ENCODE peak calls at places on chromosomes 13 and 19, in ten cellular contexts. I is pancreas; Z is CD8-positive, alpha-beta T cell; U is heart left ventricle; O is uterus; Y is ascending aorta; V is IMR-90; C is brain microvascular endothelial cell; D is cardiac muscle cell; M is bronchial epithelial cell. A is an unnamed sample.

GRCh38 chr13:40558656-40559055 is 107.8 kb downstream of the FOXO1 start:
- DNase-seq in I (no peak), Z (no peak), U (no peak), O (no peak), Y (no peak), V (no peak), C (no peak), D (no peak), M (no peak), A (no peak)

GRCh38 chr13:32323912-32324311 is 8.6 kb downstream of the BRCA2 start:
- DNase-seq in I (no peak), Z (no peak), U (no peak), O (no peak), Y (no peak), V (peak), C (peak), D (no peak), M (peak), A (no peak)

GRCh38 chr13:67416047-67416925 is 186.2 kb upstream of the PCDH9 start:
- DNase-seq in I (peak), Z (no peak), U (no peak), O (no peak), Y (no peak), V (peak), C (peak), D (peak), M (no peak), A (no peak)

GRCh38 chr13:96159731-96160130 is 69.8 kb downstream of the HS6ST3 start:
- DNase-seq in I (no peak), Z (no peak), U (no peak), O (no peak), Y (no peak), V (no peak), C (no peak), D (no peak), M (peak), A (no peak)

GRCh38 chr13:110001622-110002275 is 215.4 kb upstream of the IRS2 start:
- DNase-seq in I (no peak), Z (no peak), U (no peak), O (no peak), Y (no peak), V (peak), C (peak), D (no peak), M (peak), A (no peak)

GRCh38 chr13:44160549-44161278 is 212.9 kb upstream of the SERP2 start:
- DNase-seq in I (no peak), Z (no peak), U (no peak), O (peak), Y (no peak), V (peak), C (no peak), D (no peak), M (peak), A (no peak)

GRCh38 chr19:18863843-18864362 is 32.1 kb downstream of the CERS1 start:
- DNase-seq in I (no peak), Z (no peak), U (no peak), O (no peak), Y (no peak), V (no peak), C (no peak), D (no peak), M (no peak), A (no peak)

GRCh38 chr19:14555918-14556661 is 15.8 kb downstream of the NDUFB7 start:
- DNase-seq in I (no peak), Z (no peak), U (no peak), O (no peak), Y (no peak), V (peak), C (peak), D (no peak), M (peak), A (no peak)

GRCh38 chr19:46017095-46017429 is 5.8 kb downstream of the PGLYRP1 start:
- DNase-seq in I (no peak), Z (no peak), U (no peak), O (no peak), Y (no peak), V (no peak), C (no peak), D (no peak), M (no peak), A (no peak)

GRCh38 chr13:112270951-112271350 is 105.2 kb upstream of the SPACA7 start:
- DNase-seq in I (no peak), Z (no peak), U (no peak), O (no peak), Y (no peak), V (no peak), C (no peak), D (no peak), M (no peak), A (no peak)

GRCh38 chr13:79405501-79405830 is 589 bp downstream of the RBM26 start:
- DNase-seq in I (no peak), Z (no peak), U (no peak), O (no peak), Y (no peak), V (no peak), C (no peak), D (no peak), M (no peak), A (no peak)

GRCh38 chr19:52397310-52398090 is at the start of gene ZNF528:
- DNase-seq in I (peak), Z (peak), U (peak), O (peak), Y (peak), V (peak), C (peak), D (peak), M (peak), A (peak)

GRCh38 chr13:104871456-104871855 is 1664.0 kb downstream of the EFNB2 start:
- DNase-seq in I (no peak), Z (no peak), U (no peak), O (no peak), Y (no peak), V (no peak), C (no peak), D (no peak), M (no peak), A (no peak)

GRCh38 chr19:45177817-45178261 is at the start of gene TRAPPC6A:
- DNase-seq in I (no peak), Z (no peak), U (no peak), O (no peak), Y (no peak), V (peak), C (peak), D (no peak), M (peak), A (peak)

GRCh38 chr13:75566658-75567057 is 17.1 kb downstream of the UCHL3 start:
- DNase-seq in I (no peak), Z (no peak), U (no peak), O (no peak), Y (no peak), V (peak), C (no peak), D (no peak), M (peak), A (no peak)

GRCh38 chr13:34006011-34006410 is 188.1 kb downstream of the RFC3 start:
- DNase-seq in I (no peak), Z (no peak), U (no peak), O (no peak), Y (no peak), V (no peak), C (no peak), D (no peak), M (no peak), A (peak)
- TF ChIP-seq CTCF in I (no peak), Z (no peak), U (no peak), O (no peak), Y (no peak), V (no peak), C (no peak), D (no peak), M (no peak), A (no peak)

DNA sequence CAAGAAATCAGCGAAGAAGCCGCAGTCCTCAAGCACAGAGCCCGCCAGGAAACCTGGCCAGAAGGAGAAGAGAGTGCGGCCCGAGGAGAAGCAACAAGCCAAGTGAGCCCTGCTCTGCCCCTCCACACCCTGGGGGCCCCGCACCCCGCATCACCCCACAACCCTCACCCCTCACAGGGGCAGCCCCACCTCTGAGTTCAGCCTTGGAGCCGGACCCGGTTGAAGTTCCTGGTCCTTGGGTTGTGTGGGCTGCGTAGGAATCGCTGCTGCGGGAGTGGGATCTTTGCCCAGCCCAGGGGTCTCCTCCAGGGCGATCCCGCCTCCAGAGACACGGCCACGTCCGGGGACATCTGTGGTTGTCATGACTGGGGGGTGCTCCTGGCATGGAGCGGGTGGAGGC is 22.0 kb downstream of the PLIN4 start:
- DNase-seq in I (no peak), Z (no peak), U (peak), O (no peak), Y (no peak), V (no peak), C (no peak), D (no peak), M (no peak), A (no peak)
- TF ChIP-seq CTCF in I (no peak), Z (no peak), U (no peak), O (no peak), Y (no peak), V (no peak), C (no peak), D (no peak), M (no peak), A (no peak)

DNA sequence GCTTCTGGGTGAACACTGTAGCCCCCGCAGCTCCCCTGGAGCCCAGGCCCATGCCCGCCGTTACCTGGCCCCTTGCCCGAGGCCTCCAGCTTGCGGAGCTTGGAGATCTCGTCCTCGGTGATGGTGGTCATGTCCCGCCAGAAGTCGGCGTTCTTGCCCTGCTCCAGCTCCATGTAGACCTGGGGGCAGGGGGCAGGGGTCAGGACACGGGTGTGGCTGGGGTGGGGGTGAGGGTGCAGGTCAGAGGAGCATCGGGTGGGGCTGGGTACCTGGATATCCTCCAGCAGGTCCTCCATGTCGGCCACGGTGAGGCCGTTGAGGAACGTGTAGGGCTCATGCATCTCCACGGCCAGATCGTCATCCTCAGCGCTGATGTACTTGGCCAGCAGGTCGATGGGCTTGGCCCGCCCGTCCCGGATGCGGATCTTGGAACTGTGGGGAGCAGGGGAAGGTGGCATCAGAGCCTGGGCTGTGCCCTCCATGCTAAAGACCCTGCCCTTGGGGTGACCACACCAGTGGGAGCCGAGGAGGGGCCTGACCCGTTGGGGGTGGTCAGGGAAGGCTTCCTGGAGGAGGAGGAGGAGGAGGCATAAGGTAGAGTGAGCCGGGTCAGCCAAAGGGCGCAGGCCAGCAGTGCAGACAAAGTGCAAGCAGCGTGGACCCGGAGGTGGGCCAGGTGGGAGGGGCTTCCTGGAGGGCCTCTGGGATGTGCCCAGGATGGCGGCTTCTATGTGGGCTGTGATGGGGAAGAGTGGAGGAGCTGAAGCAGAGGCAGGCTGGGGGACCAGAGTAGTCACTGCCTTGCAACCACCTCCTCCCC is 7.6 kb downstream of the CACTIN start:
- DNase-seq in I (peak), Z (no peak), U (no peak), O (no peak), Y (no peak), V (no peak), C (no peak), D (no peak), M (no peak), A (no peak)
- TF ChIP-seq CTCF in I (no peak), Z (peak), U (no peak), O (peak), Y (no peak), V (no peak), C (no peak), D (no peak), M (no peak), A (no peak)

DNA sequence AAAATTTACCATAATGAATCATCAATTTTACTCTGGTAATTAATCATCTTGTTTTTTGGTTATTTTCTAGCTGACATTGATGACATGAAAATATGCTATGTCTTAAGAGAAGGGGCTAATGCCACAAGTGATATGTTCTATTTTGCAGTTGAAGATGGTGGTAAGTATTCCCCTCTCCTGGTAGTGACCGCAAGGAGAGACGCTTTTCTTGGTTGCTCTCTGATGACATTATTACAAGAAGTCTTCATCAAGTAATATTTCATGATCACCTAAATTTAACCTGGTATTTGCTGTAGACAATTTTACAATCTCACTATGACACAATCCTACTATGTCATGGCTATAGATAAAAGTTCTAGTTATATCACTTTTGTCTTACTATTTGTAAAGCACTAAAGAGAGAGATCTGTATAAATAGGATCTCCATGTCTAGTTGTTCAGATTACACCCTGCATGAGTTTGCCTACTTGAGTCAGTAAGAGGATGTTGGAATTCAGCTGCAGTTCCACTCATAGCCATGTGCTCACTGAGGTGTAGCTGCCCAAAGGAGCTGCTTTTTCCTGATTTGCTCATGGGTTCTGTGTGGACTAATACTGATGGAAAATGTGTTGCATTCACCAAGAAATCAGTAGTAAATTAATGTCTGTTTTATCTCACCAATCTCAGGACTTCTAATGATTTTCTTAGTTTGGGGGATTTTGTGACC is 10.9 kb downstream of the FREM2 start:
- DNase-seq in I (no peak), Z (no peak), U (no peak), O (no peak), Y (no peak), V (no peak), C (no peak), D (peak), M (peak), A (no peak)
- TF ChIP-seq CTCF in I (no peak), Z (no peak), U (no peak), O (no peak), Y (no peak), V (no peak), C (peak), D (no peak), M (no peak), A (no peak)

DNA sequence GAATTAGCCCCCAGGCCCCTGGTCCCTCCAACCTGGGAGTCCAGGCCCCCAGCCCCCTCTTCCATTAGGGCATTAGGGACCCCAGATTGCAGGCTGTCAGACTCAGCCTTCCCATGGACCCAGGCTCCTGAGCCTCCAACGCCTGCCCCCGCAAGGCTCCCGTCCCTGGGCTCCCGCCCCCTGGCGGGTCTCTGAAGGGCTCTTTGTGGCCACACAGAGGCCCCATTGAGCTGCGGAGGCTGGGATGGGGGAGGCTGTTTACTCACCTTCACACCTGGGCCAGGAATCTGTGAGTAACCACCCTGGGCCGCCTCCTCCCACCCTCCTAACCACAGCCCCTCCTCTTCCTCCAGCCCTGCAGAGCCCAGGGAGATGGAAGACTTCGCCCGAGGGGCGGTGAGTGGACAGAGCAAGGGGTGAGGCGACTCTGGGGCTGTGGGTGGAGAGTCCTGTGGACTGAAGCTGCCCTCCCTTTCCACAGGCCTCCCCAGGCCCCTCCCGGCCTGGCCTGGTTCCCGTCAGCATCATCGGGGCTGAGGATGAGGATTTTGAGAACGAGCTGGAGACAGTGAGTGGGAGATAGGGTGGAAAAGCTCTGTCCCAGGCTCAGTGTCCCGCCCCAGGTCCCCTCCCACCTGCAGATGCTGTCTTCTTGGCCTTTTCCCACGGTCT is 4.9 kb downstream of the ARHGEF1 start:
- DNase-seq in I (peak), Z (peak), U (peak), O (no peak), Y (peak), V (peak), C (no peak), D (no peak), M (peak), A (no peak)
- TF ChIP-seq CTCF in I (no peak), Z (peak), U (no peak), O (no peak), Y (no peak), V (no peak), C (peak), D (no peak), M (peak), A (no peak)

DNA sequence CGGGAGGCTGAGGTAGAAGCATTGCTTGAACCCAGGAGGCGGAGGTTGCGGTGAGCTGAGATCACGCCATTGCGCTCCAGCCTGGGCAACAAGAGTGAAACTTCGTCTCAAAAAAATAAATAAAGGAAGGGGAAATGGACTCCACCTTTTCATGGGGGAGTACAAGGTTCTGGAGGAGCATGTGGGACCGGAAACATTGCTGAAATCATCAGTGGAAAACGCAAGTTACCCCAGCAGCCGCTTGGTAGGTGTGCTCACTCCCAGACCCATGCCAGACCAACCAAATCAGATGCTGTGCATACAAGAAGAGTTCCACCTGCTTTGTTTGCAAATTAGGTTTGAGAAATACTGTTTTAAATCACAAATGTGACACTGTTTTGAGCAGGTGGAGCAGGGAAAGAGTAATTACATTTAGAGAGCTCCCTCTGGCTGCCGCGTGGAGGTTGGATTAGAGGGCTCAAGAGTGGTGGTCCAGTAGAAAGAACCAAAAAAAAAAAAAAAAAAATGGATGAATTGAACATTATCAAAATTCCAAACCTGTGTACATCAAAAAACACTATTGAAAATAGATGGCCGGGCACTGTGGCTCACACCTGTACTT is 4.9 kb downstream of the ERICH4 start:
- DNase-seq in I (no peak), Z (no peak), U (no peak), O (no peak), Y (no peak), V (no peak), C (no peak), D (no peak), M (no peak), A (no peak)
- TF ChIP-seq CTCF in I (no peak), Z (no peak), U (peak), O (no peak), Y (no peak), V (no peak), C (no peak), D (peak), M (no peak), A (no peak)

DNA sequence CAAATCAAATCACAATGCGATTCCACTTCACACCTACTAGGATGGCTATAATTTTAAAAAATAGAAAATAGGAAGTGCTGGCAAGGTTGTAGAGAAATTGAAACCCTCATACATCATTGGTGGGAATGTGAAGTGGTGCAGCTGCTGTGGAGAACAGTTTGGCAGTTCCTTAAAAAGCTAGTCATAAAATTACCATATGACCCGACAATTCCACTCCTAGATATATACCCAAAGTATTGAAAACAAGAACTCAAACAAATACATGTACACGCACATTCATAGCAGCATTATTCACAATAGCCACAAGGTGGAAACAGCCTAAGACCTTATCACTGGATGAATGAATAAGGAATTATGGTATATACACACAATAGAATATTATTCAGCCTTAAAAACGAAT is 12.0 kb downstream of the HMGB1 start:
- DNase-seq in I (no peak), Z (no peak), U (no peak), O (no peak), Y (no peak), V (peak), C (no peak), D (no peak), M (peak), A (no peak)
- TF ChIP-seq CTCF in I (no peak), Z (no peak), U (no peak), O (no peak), Y (no peak), V (peak), C (peak), D (peak), M (peak), A (peak)

GRCh38 chr13:72562686-72563085 is 164.7 kb downstream of the MZT1 start:
- DNase-seq in I (no peak), Z (no peak), U (no peak), O (no peak), Y (no peak), V (no peak), C (no peak), D (no peak), M (no peak), A (no peak)

GRCh38 chr13:72561791-72562190 is 165.6 kb downstream of the MZT1 start:
- DNase-seq in I (no peak), Z (no peak), U (no peak), O (no peak), Y (no peak), V (no peak), C (no peak), D (no peak), M (no peak), A (no peak)

GRCh38 chr13:72570019-72570418 is 157.4 kb downstream of the MZT1 start:
- DNase-seq in I (no peak), Z (no peak), U (no peak), O (no peak), Y (no peak), V (no peak), C (no peak), D (no peak), M (peak), A (no peak)

GRCh38 chr13:72567566-72567965 is 159.9 kb downstream of the MZT1 start:
- DNase-seq in I (no peak), Z (no peak), U (no peak), O (no peak), Y (no peak), V (no peak), C (no peak), D (no peak), M (no peak), A (no peak)

DNA sequence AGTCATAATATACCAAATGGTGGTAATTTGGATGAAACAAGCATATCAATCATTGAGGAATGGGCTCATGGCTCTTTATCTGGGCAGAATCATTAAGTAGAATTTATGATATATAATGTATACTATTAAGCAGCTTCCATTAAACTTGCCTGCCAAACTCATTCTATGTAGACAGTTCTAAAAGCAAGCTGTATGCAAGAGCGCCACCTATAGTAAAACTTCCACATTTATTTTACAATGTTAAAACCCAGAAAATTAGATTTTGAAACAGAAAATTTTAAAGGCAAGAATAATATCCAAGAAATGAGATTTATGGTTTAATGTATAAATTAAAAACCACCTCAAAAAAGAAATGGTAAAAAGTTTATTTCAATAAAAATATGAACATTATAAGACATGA is 161.5 kb downstream of the MZT1 start:
- DNase-seq in I (no peak), Z (no peak), U (no peak), O (no peak), Y (no peak), V (peak), C (peak), D (peak), M (peak), A (no peak)
- TF ChIP-seq CTCF in I (no peak), Z (no peak), U (peak), O (no peak), Y (peak), V (peak), C (peak), D (peak), M (peak), A (no peak)